ENCODE peak calls at places on chromosome 11, in eight cellular contexts. W, H, X, O, U, B, Z and Q are unnamed samples.

GRCh38 chr11:70826541-70826943 is 425.8 kb downstream of the SHANK2 start:
- DNase-seq in U (no peak), O (no peak), W (peak; percentile 33), Z (peak; percentile 25), X (no peak), B (no peak), H (no peak), Q (no peak)

GRCh38 chr11:122808494-122808893 is 29.8 kb upstream of the CRTAM start:
- DNase-seq in X (no peak), O (peak; percentile 71), H (no peak), Z (no peak), U (no peak), W (peak; percentile 50), B (no peak), Q (peak; percentile 39)

GRCh38 chr11:27201454-27202302 is 161.1 kb downstream of the BBOX1 start:
- DNase-seq in Z (peak; percentile 74), U (peak; percentile 85), H (no peak), O (peak; percentile 60), B (peak; percentile 96), W (peak; percentile 88), X (no peak), Q (peak; percentile 81)

GRCh38 chr11:123235687-123236261 is 40.7 kb upstream of the CLMP start:
- DNase-seq in H (no peak), U (no peak), B (no peak), Z (no peak), O (no peak), X (no peak), W (no peak), Q (peak; percentile 63)

GRCh38 chr11:134818531-134818930 is 406.5 kb upstream of the B3GAT1 start:
- DNase-seq in Z (no peak), B (peak; percentile 59), U (no peak), O (no peak), H (no peak), W (peak; percentile 26), X (no peak), Q (no peak)

GRCh38 chr11:103619938-103620337 is 416.5 kb upstream of the DDI1 start:
- DNase-seq in W (no peak), Z (no peak), X (no peak), O (no peak), H (no peak), B (no peak), U (no peak), Q (no peak)

GRCh38 chr11:85756401-85757200 is 54.3 kb downstream of the SYTL2 start:
- DNase-seq in W (peak; percentile 36), Z (no peak), U (no peak), X (no peak), H (peak; percentile 38), B (peak; percentile 19), O (no peak), Q (no peak)

GRCh38 chr11:6201486-6201885 is 2.5 kb downstream of the OR52W1 start:
- DNase-seq in W (peak; percentile 7), O (peak; percentile 39), Z (no peak), X (no peak), B (no peak), U (no peak), H (no peak), Q (no peak)

GRCh38 chr11:66126808-66127555 is 56.9 kb downstream of the PACS1 start:
- DNase-seq in Z (peak; percentile 31), H (peak; percentile 43), X (peak; percentile 43), U (peak; percentile 53), O (peak; percentile 87), W (peak; percentile 96), B (no peak), Q (peak; percentile 31)

GRCh38 chr11:81634483-81634882 is 1099.2 kb downstream of the FAM181B start:
- DNase-seq in W (no peak), O (no peak), X (no peak), Z (no peak), B (no peak), H (no peak), U (no peak), Q (no peak)

GRCh38 chr11:86749861-86750401 is 50.4 kb upstream of the PRSS23 start:
- DNase-seq in Z (no peak), X (no peak), O (no peak), U (no peak), B (no peak), H (no peak), W (no peak), Q (no peak)

GRCh38 chr11:117095301-117096139 is 2.7 kb downstream of the SIK3 start:
- DNase-seq in O (no peak), H (no peak), U (no peak), B (peak; percentile 70), Z (no peak), W (peak; percentile 38), X (no peak), Q (no peak)

GRCh38 chr11:2269601-2270321 is 627 bp downstream of the ASCL2 start:
- DNase-seq in O (peak; percentile 50), U (peak; percentile 25), W (peak; percentile 84), H (peak; percentile 34), B (peak; percentile 24), X (no peak), Z (no peak), Q (no peak)

GRCh38 chr11:103870821-103871309 is 165.6 kb upstream of the DDI1 start:
- DNase-seq in U (peak; percentile 78), H (no peak), W (peak; percentile 18), Z (no peak), X (no peak), B (no peak), O (no peak), Q (peak; percentile 35)

GRCh38 chr11:824292-824880 is 3.3 kb upstream of the CRACR2B start:
- DNase-seq in H (no peak), O (no peak), B (no peak), U (no peak), W (no peak), Z (no peak), X (no peak), Q (no peak)

GRCh38 chr11:56923116-56923515 is 65.6 kb upstream of the OR5AK2 start:
- DNase-seq in U (no peak), X (no peak), O (peak; percentile 27), H (no peak), B (no peak), W (peak; percentile 45), Z (no peak), Q (no peak)

GRCh38 chr11:115933564-115933963 is 429.3 kb upstream of the CADM1 start:
- DNase-seq in B (no peak), O (no peak), X (no peak), Z (peak; percentile 57), U (no peak), H (no peak), W (no peak), Q (no peak)

GRCh38 chr11:115980336-115980735 is 476.1 kb upstream of the CADM1 start:
- DNase-seq in B (no peak), W (no peak), U (peak; percentile 16), H (no peak), O (no peak), Z (no peak), X (no peak), Q (peak; percentile 43)

GRCh38 chr11:111978028-111978771 is 41.1 kb downstream of the DIXDC1 start:
- DNase-seq in B (peak; percentile 63), H (no peak), O (peak; percentile 78), W (peak; percentile 77), X (no peak), U (peak; percentile 64), Z (peak; percentile 66), Q (peak; percentile 73)

GRCh38 chr11:33490842-33491370 is 209.7 kb downstream of the C11orf91 start:
- DNase-seq in W (peak; percentile 69), B (peak; percentile 4), O (peak; percentile 45), Z (no peak), U (no peak), X (no peak), H (no peak), Q (no peak)

GRCh38 chr11:14858404-14858803 is 33.6 kb downstream of the CYP2R1 start:
- DNase-seq in O (no peak), W (no peak), U (no peak), Z (no peak), B (no peak), H (no peak), X (no peak), Q (no peak)

GRCh38 chr11:102448869-102449224 is 3.7 kb downstream of the TMEM123 start:
- DNase-seq in B (no peak), U (no peak), W (no peak), X (no peak), O (no peak), Z (no peak), H (no peak), Q (no peak)